ENCODE peak calls at places on chromosomes 16 and 17, in ten cellular contexts. D, Y, S, W, C, M, R, X, L and F are unnamed samples. For H3K4me1, the result is how much of the 10 kb centered on the place peaks cover.

GRCh38 chr16:11639925-11640899 is 28.0 kb upstream of the SNN start:
- DNase-seq in W (peak), R (peak), C (peak), Y (no peak), X (peak), L (peak), M (peak), S (no peak), D (no peak), F (peak)

GRCh38 chr17:29645516-29646051 is 22.9 kb upstream of the CORO6 start:
- DNase-seq in R (no peak), D (no peak), S (no peak), Y (peak), L (peak), M (peak), C (peak), W (peak), X (no peak), F (peak)

GRCh38 chr17:48023408-48024148 is 14.0 kb downstream of the COPZ2 start:
- DNase-seq in C (peak), S (no peak), D (peak), L (peak), Y (peak), M (peak), R (peak), X (peak), W (peak), F (peak)

GRCh38 chr16:58615280-58615679 is 14.3 kb downstream of the CNOT1 start:
- DNase-seq in L (no peak), R (no peak), C (no peak), S (no peak), D (no peak), M (no peak), X (no peak), W (no peak), Y (no peak), F (no peak)

GRCh38 chr16:58088116-58088515 is 41.1 kb downstream of the CFAP20 start:
- DNase-seq in L (no peak), X (no peak), W (no peak), M (no peak), S (no peak), R (peak), C (no peak), D (no peak), Y (no peak), F (no peak)

GRCh38 chr17:8964801-8965393 is 610 bp downstream of the PIK3R5 start:
- DNase-seq in D (no peak), L (no peak), X (no peak), C (no peak), Y (no peak), R (peak), W (no peak), S (no peak), M (no peak), F (no peak)

GRCh38 chr16:67562918-67563707 is 787 bp downstream of the CTCF start:
- DNase-seq in X (peak), L (peak), S (no peak), R (peak), W (peak), D (no peak), C (peak), M (peak), Y (peak), F (no peak)

GRCh38 chr17:40312131-40312731 is 3.3 kb downstream of the RARA start:
- DNase-seq in X (no peak), Y (peak), D (no peak), S (no peak), L (peak), C (no peak), R (no peak), W (no peak), M (peak), F (no peak)

GRCh38 chr17:66789961-66790421 is 44.9 kb upstream of the CACNG5 start:
- DNase-seq in S (no peak), Y (no peak), R (no peak), X (no peak), M (no peak), D (no peak), L (no peak), W (no peak), C (no peak), F (no peak)

GRCh38 chr17:28379814-28380571 is 8.5 kb downstream of the SARM1 start:
- DNase-seq in R (no peak), L (no peak), Y (peak), S (no peak), C (no peak), D (no peak), W (no peak), X (no peak), M (no peak), F (no peak)

GRCh38 chr16:68737046-68737729 is at the start of gene CDH1:
- DNase-seq in X (peak), D (peak), M (no peak), L (peak), C (peak), W (peak), S (no peak), Y (peak), R (peak), F (peak)

DNA sequence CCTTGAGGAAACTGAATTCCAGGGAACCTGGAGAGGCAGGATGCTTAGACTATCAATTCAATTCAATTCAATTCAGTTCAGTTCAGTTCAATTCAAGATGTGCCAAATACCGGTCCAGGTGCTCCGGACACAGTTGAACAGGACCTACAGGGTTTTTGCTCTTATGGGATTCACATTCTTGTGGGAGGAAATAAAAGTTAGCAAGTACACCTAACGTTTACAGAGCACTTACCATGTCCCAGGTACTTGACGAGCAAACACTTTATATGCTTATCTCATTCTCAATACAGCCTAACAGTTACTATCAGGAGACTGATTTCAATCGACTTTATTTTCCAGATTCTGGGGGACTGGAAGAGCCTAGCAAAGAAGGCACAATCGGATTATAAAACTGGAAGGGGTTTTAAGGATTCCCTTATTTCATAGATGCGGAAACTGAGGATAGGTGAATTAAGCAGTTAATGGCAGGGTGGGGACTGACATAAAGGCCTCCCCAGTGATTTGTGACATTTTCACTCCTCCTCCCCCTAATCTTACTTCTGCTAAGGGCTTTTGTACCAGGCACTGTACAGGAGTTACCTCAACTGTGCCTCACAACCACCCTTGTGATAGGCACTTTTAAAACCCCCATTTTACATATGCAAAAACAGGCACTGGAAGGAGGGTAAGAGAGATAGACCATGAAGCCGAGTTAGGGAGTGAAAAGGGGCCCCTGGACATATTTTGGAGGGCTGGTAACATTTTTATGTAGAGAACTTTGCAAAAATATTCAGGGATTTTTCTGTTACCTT is 666 bp upstream of the GDE1 start:
- DNase-seq in S (no peak), C (no peak), W (no peak), L (no peak), M (no peak), D (no peak), R (no peak), Y (no peak), X (no peak), F (no peak)
- H3K4me3 ChIP-seq in S (peak), C (peak), W (no peak), L (no peak), M (peak), D (no peak), R (peak), Y (peak), X (peak), F (peak)

GRCh38 chr17:60540460-60540859 is 14.4 kb upstream of the APPBP2 start:
- DNase-seq in C (no peak), D (no peak), M (no peak), L (no peak), Y (no peak), R (no peak), X (no peak), S (no peak), W (no peak), F (no peak)

GRCh38 chr17:60535382-60536279 is 9.6 kb upstream of the APPBP2 start:
- DNase-seq in R (no peak), M (no peak), S (no peak), C (no peak), Y (peak), L (no peak), W (no peak), D (no peak), X (no peak), F (no peak)

GRCh38 chr17:60542066-60542465 is 16.0 kb upstream of the APPBP2 start:
- DNase-seq in D (no peak), M (no peak), C (no peak), R (no peak), W (no peak), S (no peak), L (no peak), Y (no peak), X (no peak), F (no peak)

GRCh38 chr17:60538726-60539125 is 12.7 kb upstream of the APPBP2 start:
- DNase-seq in Y (no peak), L (no peak), M (no peak), X (no peak), W (no peak), R (no peak), C (no peak), D (no peak), S (no peak), F (no peak)

GRCh38 chr17:60539807-60540206 is 13.8 kb upstream of the APPBP2 start:
- DNase-seq in W (no peak), L (no peak), R (no peak), M (no peak), X (no peak), D (no peak), C (no peak), Y (no peak), S (no peak), F (no peak)
- H3K4me1 ChIP-seq in W (under half), L (under half), R (under half), M (under half), X (under half), D (under half), C (under half), Y (under half), S (under half), F (under half)

GRCh38 chr17:74454197-74455024 is 12.0 kb upstream of the CD300A start:
- DNase-seq in W (peak), Y (no peak), D (no peak), X (peak), M (peak), R (peak), L (peak), C (no peak), S (no peak), F (no peak)

GRCh38 chr17:74452841-74453661 is 13.4 kb upstream of the CD300A start:
- DNase-seq in L (no peak), M (no peak), Y (no peak), S (no peak), D (no peak), C (no peak), R (no peak), W (no peak), X (no peak), F (no peak)

GRCh38 chr17:74457146-74457819 is 9.2 kb upstream of the CD300A start:
- DNase-seq in Y (peak), X (peak), C (peak), R (peak), D (no peak), S (no peak), W (peak), L (peak), M (peak), F (peak)

GRCh38 chr17:74453665-74454196 is 12.7 kb upstream of the CD300A start:
- DNase-seq in Y (peak), D (no peak), L (no peak), S (no peak), W (no peak), R (no peak), M (no peak), X (no peak), C (peak), F (peak)

DNA sequence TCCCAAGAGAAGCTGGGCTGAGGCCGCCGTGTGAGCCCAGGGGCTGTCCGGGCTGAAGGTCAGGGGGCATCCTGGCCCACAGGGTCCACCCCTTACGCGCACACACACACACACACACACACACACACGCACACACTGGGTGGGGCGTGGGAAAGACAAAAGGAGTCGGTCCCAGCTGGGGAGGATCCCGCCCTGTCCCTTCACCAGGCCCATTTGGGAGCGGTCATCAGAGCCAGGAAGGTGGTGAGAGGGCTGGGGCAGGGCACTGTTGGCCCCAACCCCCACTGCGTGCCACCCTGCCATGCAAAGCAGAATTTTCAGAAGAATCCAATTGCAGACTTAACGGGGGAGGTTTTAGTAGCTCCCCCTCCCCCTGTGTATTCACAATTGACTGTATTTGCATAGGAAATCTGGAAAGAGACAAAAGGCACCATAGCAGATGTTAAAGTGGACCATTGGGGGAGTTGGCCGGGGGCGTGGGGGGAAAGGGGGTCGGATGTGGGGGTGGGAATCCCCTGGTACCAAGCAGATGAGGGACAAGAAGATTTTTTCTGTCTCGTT is 11.3 kb upstream of the CD300A start:
- DNase-seq in X (no peak), W (no peak), M (no peak), S (no peak), Y (no peak), D (no peak), L (peak), C (no peak), R (no peak), F (no peak)
- TF ChIP-seq POLR2AphosphoS5 in X (no peak), W (no peak), M (no peak), S (no peak), Y (no peak), D (no peak), L (no peak), C (no peak), R (no peak), F (no peak)

GRCh38 chr17:50844117-50844700 is 8.8 kb downstream of the WFIKKN2 start:
- DNase-seq in C (no peak), D (no peak), W (no peak), S (peak), L (no peak), R (no peak), X (no peak), Y (peak), M (no peak), F (no peak)

GRCh38 chr17:50848039-50848438 is 12.7 kb downstream of the WFIKKN2 start:
- DNase-seq in D (no peak), W (no peak), X (no peak), S (no peak), Y (no peak), C (no peak), M (no peak), L (no peak), R (no peak), F (no peak)

GRCh38 chr17:50847566-50847965 is 12.2 kb downstream of the WFIKKN2 start:
- DNase-seq in S (no peak), D (no peak), C (no peak), R (no peak), X (no peak), L (no peak), Y (no peak), M (no peak), W (no peak), F (no peak)

GRCh38 chr17:50843150-50843905 is 7.9 kb downstream of the WFIKKN2 start:
- DNase-seq in Y (no peak), W (no peak), S (peak), R (no peak), M (no peak), D (no peak), C (no peak), L (no peak), X (no peak), F (no peak)

DNA sequence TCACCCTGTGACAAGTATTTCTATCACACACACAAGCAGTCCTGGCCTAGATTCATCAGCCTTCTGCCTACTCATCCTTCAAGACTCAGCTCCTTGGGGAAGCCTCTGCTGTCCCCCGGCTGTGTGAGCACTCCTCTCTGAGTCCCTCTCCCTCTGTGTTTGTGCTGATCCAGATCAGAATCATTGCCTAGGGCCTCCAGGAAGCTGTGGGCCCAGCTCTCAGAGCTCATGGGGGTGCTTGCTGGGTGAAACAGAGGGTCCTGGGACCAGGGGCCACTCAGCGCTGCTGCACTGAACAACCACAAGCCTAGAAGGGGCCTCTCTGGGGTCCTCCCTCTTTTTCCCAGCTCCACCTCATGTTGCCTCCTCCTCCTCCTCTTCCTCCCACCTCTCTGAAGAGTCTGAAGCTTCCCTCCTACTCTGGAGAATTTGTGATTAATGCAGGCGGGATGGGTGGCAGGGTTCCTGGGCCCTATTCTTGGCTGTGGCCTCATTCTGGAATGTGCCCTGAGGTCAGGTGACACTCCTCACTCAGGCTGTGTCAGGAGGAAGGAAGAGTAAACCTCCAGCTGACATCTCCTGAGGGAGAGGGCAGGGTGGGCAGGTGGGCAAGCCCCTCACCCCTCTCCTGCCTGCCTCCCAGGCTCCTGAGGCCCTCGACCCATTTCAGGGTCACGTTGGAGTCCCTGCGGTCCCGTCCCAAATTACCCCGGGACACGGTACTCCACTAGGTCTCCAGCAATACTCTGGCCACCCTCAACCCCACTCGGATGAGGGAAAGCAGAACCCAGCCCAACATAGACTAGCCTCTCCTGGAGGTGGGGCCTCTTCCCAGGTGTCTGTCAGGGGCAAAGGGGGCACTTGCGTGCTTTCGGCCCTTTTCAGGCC is 10.1 kb downstream of the WFIKKN2 start:
- DNase-seq in L (no peak), D (no peak), Y (no peak), S (peak), X (no peak), W (no peak), C (no peak), M (peak), R (no peak), F (no peak)
- H3K4me3 ChIP-seq in L (no peak), D (no peak), Y (no peak), S (no peak), X (no peak), W (no peak), C (no peak), M (no peak), R (no peak), F (no peak)

GRCh38 chr17:45298546-45299285 is 18.1 kb downstream of the MAP3K14 start:
- DNase-seq in Y (no peak), M (no peak), R (no peak), W (no peak), S (no peak), L (no peak), C (no peak), D (no peak), X (no peak), F (no peak)
- H3K4me1 ChIP-seq in Y (half or more), M (under half), R (half or more), W (under half), S (half or more), L (half or more), C (half or more), D (under half), X (half or more), F (under half)

DNA sequence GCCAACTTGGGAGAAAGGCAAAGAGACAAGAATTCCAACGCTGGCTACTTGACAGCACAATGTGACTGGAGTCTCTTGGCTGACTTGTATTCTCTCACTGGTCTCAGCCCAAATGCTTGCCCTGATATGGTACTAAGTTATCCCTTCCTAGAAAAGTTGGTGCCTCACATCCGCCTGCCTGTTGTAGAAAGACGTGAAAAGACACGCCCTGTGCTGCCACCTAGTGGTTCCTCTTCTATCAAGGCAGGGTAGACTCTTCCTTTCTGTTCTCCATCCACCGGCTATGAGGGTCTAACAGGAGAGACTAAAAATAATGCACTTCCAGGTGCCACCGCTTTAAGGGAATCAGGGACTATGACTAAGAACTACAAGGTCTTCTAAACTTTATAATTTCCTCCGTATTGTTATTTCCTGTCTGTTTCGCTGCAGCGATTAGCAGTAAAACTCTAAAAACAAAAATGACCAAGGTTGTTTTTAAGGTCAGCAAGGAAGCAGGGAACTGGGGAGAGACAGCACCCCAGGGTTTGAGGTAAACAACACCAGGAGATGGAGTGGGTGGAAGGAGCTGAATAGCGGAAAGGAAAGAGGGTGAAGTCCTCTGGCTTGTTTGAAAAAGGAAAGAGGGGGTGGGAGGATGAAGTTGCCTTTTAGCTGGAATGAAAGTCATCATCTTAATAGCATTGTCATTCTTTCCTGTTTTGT is 109.5 kb downstream of the YPEL2 start:
- DNase-seq in X (peak), R (peak), M (peak), S (no peak), D (peak), C (peak), W (peak), L (peak), Y (peak), F (peak)
- TF ChIP-seq POLR2AphosphoS5 in X (no peak), R (peak), M (peak), S (no peak), D (no peak), C (peak), W (peak), L (no peak), Y (no peak), F (peak)

DNA sequence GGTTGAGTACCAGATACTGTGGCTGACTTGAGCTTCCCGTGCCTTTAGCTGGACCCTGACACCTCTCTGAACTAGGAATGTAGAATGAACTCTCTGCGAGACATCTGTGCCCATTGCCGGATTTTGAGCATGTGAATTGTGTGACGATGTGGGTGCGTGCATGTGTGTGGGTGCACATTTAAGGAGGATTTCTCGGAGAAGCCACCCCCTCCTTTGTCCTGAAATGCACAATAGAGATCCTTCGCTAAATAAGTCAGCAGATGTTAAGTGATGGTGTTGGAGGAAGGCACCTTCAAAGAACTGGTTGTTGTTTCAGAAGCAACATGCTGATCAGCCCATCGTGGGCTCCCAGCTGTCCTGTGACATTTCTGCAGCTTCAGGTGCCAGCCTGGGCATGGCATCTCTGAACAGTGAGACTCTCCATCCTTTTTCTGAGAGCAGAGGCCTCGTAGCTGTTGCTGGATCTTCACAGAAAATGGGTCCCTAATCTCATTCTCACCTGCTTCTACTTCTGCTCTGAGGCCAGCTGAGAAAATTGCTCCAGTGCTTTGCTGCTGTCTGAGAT is 194.9 kb downstream of the MSI2 start:
- DNase-seq in W (no peak), D (no peak), C (no peak), R (no peak), Y (no peak), L (no peak), S (no peak), X (no peak), M (no peak), F (no peak)
- H3K4me3 ChIP-seq in W (no peak), D (no peak), C (no peak), R (no peak), Y (no peak), L (no peak), S (no peak), X (no peak), M (no peak), F (no peak)